ENCODE peak calls at places on chromosomes 13 and 19, in nine cellular contexts. B, L, N, C, V, K, J, Q and H are unnamed samples.

GRCh38 chr13:50592412-50593145 is 250.9 kb downstream of the DLEU7 start:
- DNase-seq in L (peak), V (no peak), Q (no peak), N (no peak), K (no peak), J (peak), C (no peak), B (peak), H (no peak)

GRCh38 chr13:77831870-77832269 is 86.8 kb downstream of the EDNRB start:
- DNase-seq in Q (no peak), V (no peak), N (no peak), L (no peak), K (no peak), C (no peak), B (no peak), J (no peak), H (no peak)

GRCh38 chr19:12133069-12133468 is 7.1 kb downstream of the ZNF20 start:
- DNase-seq in N (no peak), B (no peak), Q (no peak), L (peak), J (no peak), V (no peak), C (no peak), K (no peak), H (no peak)

GRCh38 chr13:83499286-83499685 is 383.0 kb downstream of the SLITRK1 start:
- DNase-seq in C (no peak), V (no peak), J (no peak), K (no peak), L (peak), B (peak), Q (no peak), N (no peak), H (no peak)

GRCh38 chr19:58476498-58477015 is 405 bp downstream of the ZNF446 start:
- DNase-seq in J (no peak), N (no peak), K (peak), V (no peak), C (no peak), B (no peak), L (peak), Q (peak), H (no peak)

GRCh38 chr19:1110809-1111640 is 7.2 kb downstream of the GPX4 start:
- DNase-seq in J (no peak), L (no peak), V (peak), K (no peak), B (no peak), N (no peak), Q (no peak), C (no peak), H (no peak)

GRCh38 chr19:55703790-55704215 is 28.8 kb downstream of the EPN1 start:
- DNase-seq in V (peak), K (no peak), Q (no peak), N (peak), J (no peak), C (no peak), B (no peak), L (peak), H (peak)

GRCh38 chr13:106140476-106140875 is 395.0 kb downstream of the EFNB2 start:
- DNase-seq in K (no peak), N (no peak), Q (no peak), C (no peak), J (no peak), V (no peak), B (no peak), L (peak), H (no peak)

GRCh38 chr13:36057041-36057440 is 74.1 kb downstream of the DCLK1 start:
- DNase-seq in V (no peak), L (peak), N (no peak), Q (no peak), B (peak), J (no peak), K (no peak), C (no peak), H (no peak)

GRCh38 chr19:23409392-23410048 is 14.2 kb upstream of the ZNF91 start:
- DNase-seq in K (no peak), V (no peak), C (no peak), J (no peak), B (no peak), N (peak), L (no peak), Q (peak), H (peak)

GRCh38 chr13:112132619-112133018 is 65.7 kb downstream of the SOX1 start:
- DNase-seq in L (no peak), C (no peak), V (no peak), Q (no peak), J (no peak), N (no peak), B (no peak), K (no peak), H (peak)

GRCh38 chr13:30880151-30880551 is 25.9 kb upstream of the MEDAG start:
- DNase-seq in L (peak), V (no peak), J (no peak), B (no peak), N (no peak), Q (no peak), K (no peak), C (no peak), H (no peak)

GRCh38 chr19:46697142-46697960 is 19.6 kb downstream of the PRKD2 start:
- DNase-seq in V (peak), N (peak), L (peak), Q (peak), B (no peak), J (no peak), C (no peak), K (no peak), H (peak)

GRCh38 chr13:50366488-50367174 is 351.4 kb downstream of the KCNRG start:
- DNase-seq in J (no peak), L (no peak), C (no peak), Q (no peak), N (peak), V (no peak), B (no peak), K (peak), H (no peak)

GRCh38 chr19:46931197-46931596 is 70.4 kb downstream of the ARHGAP35 start:
- DNase-seq in Q (no peak), K (no peak), B (no peak), C (no peak), L (no peak), J (no peak), N (no peak), V (no peak), H (peak)

GRCh38 chr19:49636230-49636932 is 3.6 kb downstream of the RRAS start:
- DNase-seq in K (no peak), J (no peak), L (no peak), C (no peak), V (no peak), N (no peak), Q (no peak), B (no peak), H (no peak)

GRCh38 chr19:44748426-44749254 is at the start of gene BCL3:
- DNase-seq in B (peak), C (peak), N (peak), V (peak), Q (peak), J (no peak), K (peak), L (no peak), H (peak)

GRCh38 chr13:33009019-33009418 is 7.2 kb upstream of the KL start:
- DNase-seq in V (no peak), Q (no peak), C (no peak), L (no peak), N (no peak), J (no peak), B (no peak), K (no peak), H (no peak)

GRCh38 chr19:54168174-54168917 is 4.6 kb downstream of the TMC4 start:
- DNase-seq in K (peak), B (peak), N (peak), L (peak), J (no peak), Q (peak), V (peak), C (peak), H (peak)

GRCh38 chr13:37806666-37807065 is 62.9 kb downstream of the TRPC4 start:
- DNase-seq in J (no peak), L (no peak), C (no peak), V (no peak), Q (no peak), N (peak), K (no peak), B (no peak), H (no peak)

GRCh38 chr13:73702419-73703071 is 431.7 kb downstream of the KLF12 start:
- DNase-seq in V (no peak), J (peak), L (no peak), K (no peak), B (no peak), N (no peak), Q (no peak), C (peak), H (no peak)

GRCh38 chr19:32843716-32844245 is 25.8 kb downstream of the SLC7A9 start:
- DNase-seq in J (no peak), B (no peak), V (no peak), K (no peak), Q (no peak), L (no peak), C (no peak), N (no peak), H (peak)